ENCODE peak calls at places on chromosomes 2 and 18, in seven cellular contexts. I is A549, R is K562, Z is GM12878, X is GM23338, F is SK-N-SH, M is Panc1. G is an unnamed sample.

GRCh38 chr18:58192519-58192918 is 148.5 kb downstream of the NEDD4L start:
- DNase-seq in I (no peak), R (no peak), Z (no peak), X (no peak), F (no peak), M (no peak), G (no peak)

GRCh38 chr18:61743775-61744531 is 148.9 kb downstream of the RNF152 start:
- DNase-seq in I (no peak), R (no peak), Z (no peak), X (no peak), F (no peak), M (no peak), G (no peak)

GRCh38 chr2:85273732-85274731 is 53.8 kb downstream of the TGOLN2 start:
- DNase-seq in I (no peak), R (no peak), Z (no peak), X (no peak), F (peak; percentile 66), M (no peak), G (no peak)

GRCh38 chr2:168156661-168157060 is 90.7 kb downstream of the STK39 start:
- DNase-seq in I (no peak), R (no peak), Z (no peak), X (no peak), F (peak; percentile 49), M (no peak), G (no peak)

GRCh38 chr2:113251118-113251517 is 27.6 kb downstream of the PAX8 start:
- DNase-seq in I (no peak), R (peak; percentile 52), Z (no peak), X (no peak), F (no peak), M (no peak), G (no peak)

GRCh38 chr18:55552498-55553189 is 35.3 kb downstream of the TCF4 start:
- DNase-seq in I (no peak), R (no peak), Z (no peak), X (no peak), F (no peak), M (no peak), G (no peak)

GRCh38 chr2:24513266-24513665 is 22.2 kb downstream of the NCOA1 start:
- DNase-seq in I (no peak), R (no peak), Z (no peak), X (no peak), F (no peak), M (no peak), G (no peak)

GRCh38 chr2:203656522-203657287 is 49.7 kb upstream of the CD28 start:
- DNase-seq in I (no peak), R (no peak), Z (no peak), X (peak; percentile 17), F (no peak), M (no peak), G (no peak)

GRCh38 chr18:60038731-60039130 is 138.9 kb downstream of the PMAIP1 start:
- DNase-seq in I (no peak), R (no peak), Z (no peak), X (no peak), F (no peak), M (no peak), G (no peak)

GRCh38 chr2:23411752-23412431 is 26.9 kb downstream of the KLHL29 start:
- DNase-seq in I (no peak), R (no peak), Z (no peak), X (no peak), F (no peak), M (no peak), G (no peak)

GRCh38 chr2:130390460-130391057 is 34.7 kb downstream of the PTPN18 start:
- DNase-seq in I (no peak), R (no peak), Z (no peak), X (no peak), F (no peak), M (no peak), G (no peak)

GRCh38 chr2:62467475-62468321 is 38.3 kb downstream of the TMEM17 start:
- DNase-seq in I (peak; percentile 25), R (no peak), Z (no peak), X (peak; percentile 34), F (no peak), M (no peak), G (no peak)

GRCh38 chr2:105521176-105521575 is 122.3 kb upstream of the FHL2 start:
- DNase-seq in I (peak; percentile 18), R (no peak), Z (no peak), X (peak; percentile 47), F (peak; percentile 46), M (peak; percentile 42), G (no peak)

GRCh38 chr2:189379731-189380261 is 61.5 kb upstream of the WDR75 start:
- DNase-seq in I (no peak), R (no peak), Z (no peak), X (no peak), F (no peak), M (no peak), G (no peak)

GRCh38 chr2:127392828-127393578 is 5.2 kb upstream of the MAP3K2 start:
- DNase-seq in I (no peak), R (no peak), Z (no peak), X (no peak), F (no peak), M (no peak), G (no peak)

GRCh38 chr2:98524168-98524567 is 79.5 kb downstream of the INPP4A start:
- DNase-seq in I (no peak), R (no peak), Z (no peak), X (no peak), F (no peak), M (no peak), G (no peak)

GRCh38 chr2:11228692-11229091 is 73.4 kb downstream of the SLC66A3 start:
- DNase-seq in I (no peak), R (no peak), Z (no peak), X (no peak), F (no peak), M (no peak), G (no peak)

GRCh38 chr2:85162746-85163301 is 29.6 kb downstream of the TCF7L1 start:
- DNase-seq in I (no peak), R (no peak), Z (no peak), X (no peak), F (no peak), M (no peak), G (no peak)

GRCh38 chr2:70991742-70992141 is 2.9 kb downstream of the TEX261 start:
- DNase-seq in I (no peak), R (no peak), Z (no peak), X (no peak), F (no peak), M (no peak), G (no peak)

GRCh38 chr2:12915792-12916191 is 199.1 kb downstream of the TRIB2 start:
- DNase-seq in I (no peak), R (no peak), Z (no peak), X (no peak), F (no peak), M (no peak), G (no peak)

GRCh38 chr2:196739031-196739430 is 60.5 kb downstream of the GTF3C3 start:
- DNase-seq in I (no peak), R (no peak), Z (no peak), X (no peak), F (no peak), M (no peak), G (no peak)
- TF ChIP-seq REST in I (no peak), R (no peak), Z (no peak), X (no peak), F (no peak), M (no peak), G (no peak)

DNA sequence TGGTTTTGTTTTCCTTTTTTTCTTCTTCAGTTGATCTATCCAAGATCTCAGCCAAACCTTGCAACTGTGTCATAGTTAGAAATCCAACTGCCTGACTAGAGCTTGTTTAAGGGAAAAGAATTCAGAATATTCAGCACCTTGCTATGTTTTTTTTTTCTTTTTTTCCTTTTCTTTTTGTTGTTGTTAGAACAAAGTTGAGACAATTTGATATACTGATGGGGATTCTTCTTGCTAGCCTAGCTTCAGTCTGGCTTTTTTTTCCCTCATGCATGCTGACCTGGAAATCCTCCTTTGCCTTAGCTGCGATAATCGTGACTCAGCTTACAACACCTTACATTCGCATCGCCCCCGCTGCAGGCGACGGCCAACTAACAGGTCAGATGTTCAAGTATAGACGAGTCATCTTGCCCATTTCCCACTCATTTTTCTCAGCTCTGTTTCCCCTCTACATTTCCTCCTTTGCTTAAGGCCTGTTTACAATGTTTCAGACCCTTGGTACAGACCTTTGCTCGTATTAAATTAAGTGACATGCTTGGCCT is 487.2 kb upstream of the RAB12 start:
- DNase-seq in I (no peak), R (no peak), Z (no peak), X (peak; percentile 14), F (no peak), M (no peak), G (peak; percentile 33)
- TF ChIP-seq REST in I (no peak), R (no peak), Z (no peak), X (no peak), F (no peak), M (no peak), G (no peak)

GRCh38 chr2:234364718-234365117 is 132.2 kb downstream of the ARL4C start:
- DNase-seq in I (no peak), R (no peak), Z (no peak), X (no peak), F (no peak), M (no peak), G (no peak)

GRCh38 chr2:234363647-234364294 is 133.1 kb downstream of the ARL4C start:
- DNase-seq in I (peak; percentile 14), R (no peak), Z (no peak), X (no peak), F (no peak), M (no peak), G (no peak)

GRCh38 chr2:234368861-234369261 is 128.0 kb downstream of the ARL4C start:
- DNase-seq in I (peak; percentile 53), R (no peak), Z (no peak), X (no peak), F (no peak), M (peak; percentile 77), G (no peak)

GRCh38 chr2:234363011-234363487 is 133.8 kb downstream of the ARL4C start:
- DNase-seq in I (peak; percentile 87), R (no peak), Z (no peak), X (peak; percentile 89), F (no peak), M (peak; percentile 28), G (peak; percentile 98)

GRCh38 chr2:234366891-234367290 is 130.0 kb downstream of the ARL4C start:
- DNase-seq in I (no peak), R (no peak), Z (no peak), X (no peak), F (no peak), M (no peak), G (no peak)
- TF ChIP-seq REST in I (no peak), R (no peak), Z (no peak), X (no peak), F (no peak), M (no peak), G (no peak)

DNA sequence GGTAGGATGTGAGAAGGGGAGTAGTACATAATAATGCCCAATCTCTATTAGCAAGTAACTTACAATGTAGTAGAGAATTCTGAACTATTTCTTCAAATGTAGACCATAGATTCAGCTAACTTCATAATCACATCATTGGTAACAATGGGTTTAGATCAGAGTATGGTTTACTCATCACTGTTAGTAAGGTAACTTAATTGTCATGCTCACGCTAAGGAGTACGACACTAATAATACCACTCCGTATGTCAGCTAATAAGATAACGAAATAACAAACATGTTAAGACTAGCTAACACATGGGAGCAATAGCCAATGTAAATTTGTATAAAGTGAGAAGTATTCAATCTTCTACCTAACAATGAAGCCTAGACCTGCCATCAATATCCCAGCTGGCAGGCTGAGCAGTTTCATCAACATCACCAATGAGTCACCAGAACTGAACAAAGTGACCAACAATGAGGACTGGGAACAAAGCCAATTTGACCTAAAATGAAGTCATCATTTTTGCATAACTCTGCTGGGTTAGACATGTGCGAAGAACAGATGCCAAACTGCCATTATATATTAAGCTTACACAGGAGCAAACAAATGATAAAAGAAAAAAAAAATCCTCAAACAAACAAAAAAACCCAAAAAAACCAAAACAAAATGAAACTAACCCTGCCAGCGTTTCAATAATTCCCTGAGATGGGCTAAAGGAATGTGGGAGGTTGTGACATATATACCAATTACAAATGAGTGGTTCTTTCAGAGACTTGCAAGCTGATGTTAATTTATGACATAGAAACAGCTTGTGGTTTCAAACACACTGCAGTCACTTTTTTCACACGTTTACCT is 56.6 kb upstream of the CCDC141 start:
- DNase-seq in I (peak; percentile 5), R (no peak), Z (peak; percentile 56), X (no peak), F (peak; percentile 3), M (peak; percentile 92), G (peak; percentile 83)
- TF ChIP-seq REST in I (no peak), R (no peak), Z (no peak), X (no peak), F (no peak), M (no peak), G (no peak)

G was measured in HCT116.